ENCODE peak calls at places on chromosomes 11 and 22, in six cellular contexts. M, E, U, G, R and K are unnamed samples.

GRCh38 chr22:38406617-38407016 is 48.4 kb downstream of the KCNJ4 start:
- DNase-seq in M (no peak), E (no peak), U (no peak), G (peak), R (no peak), K (no peak)

GRCh38 chr22:36953239-36954080 is 40.0 kb downstream of the CSF2RB start:
- DNase-seq in E (no peak), G (no peak), R (no peak), U (no peak), M (no peak), K (no peak)

GRCh38 chr11:36167729-36168128 is 121.5 kb downstream of the COMMD9 start:
- DNase-seq in G (no peak), U (no peak), M (no peak), R (no peak), E (no peak), K (no peak)

GRCh38 chr11:28529046-28529445 is 420.9 kb downstream of the METTL15 start:
- DNase-seq in U (peak), E (no peak), M (no peak), G (peak), R (peak), K (no peak)

GRCh38 chr11:15800121-15800800 is 556.1 kb downstream of the SOX6 start:
- DNase-seq in R (peak), G (peak), U (no peak), M (peak), E (peak), K (no peak)

GRCh38 chr11:2551131-2551530 is 106.3 kb downstream of the KCNQ1 start:
- DNase-seq in U (no peak), E (no peak), R (no peak), G (no peak), M (no peak), K (no peak)

GRCh38 chr11:19447150-19447566 is 206.4 kb upstream of the E2F8 start:
- DNase-seq in R (no peak), U (peak), E (no peak), M (no peak), G (peak), K (no peak)

GRCh38 chr11:75024764-75025211 is 36.1 kb downstream of the NEU3 start:
- DNase-seq in E (no peak), R (no peak), G (no peak), U (no peak), M (no peak), K (no peak)

GRCh38 chr22:27110985-27111451 is 453.6 kb downstream of the MIAT start:
- DNase-seq in G (peak), R (peak), U (no peak), M (no peak), E (no peak), K (no peak)

GRCh38 chr22:46028069-46028991 is 51.4 kb upstream of the WNT7B start:
- DNase-seq in U (no peak), G (no peak), E (no peak), M (no peak), R (no peak), K (peak)

GRCh38 chr11:65377777-65378176 is 4.7 kb downstream of the SLC25A45 start:
- DNase-seq in E (no peak), R (no peak), M (no peak), G (no peak), U (no peak), K (no peak)

GRCh38 chr22:38196791-38197429 is 4.9 kb upstream of the MAFF start:
- DNase-seq in G (peak), R (no peak), E (no peak), U (no peak), M (no peak), K (no peak)

GRCh38 chr11:125082611-125083311 is 19.7 kb downstream of the SLC37A2 start:
- DNase-seq in E (no peak), U (peak), M (peak), G (peak), R (peak), K (no peak)

GRCh38 chr11:59520741-59521140 is 9.4 kb downstream of the OR4D9 start:
- DNase-seq in G (no peak), M (no peak), R (no peak), U (no peak), E (no peak), K (no peak)

GRCh38 chr11:28984216-28984615 is 876.0 kb downstream of the METTL15 start:
- DNase-seq in R (no peak), G (no peak), M (no peak), E (no peak), U (no peak), K (no peak)

GRCh38 chr11:82756765-82757650 is 23.3 kb upstream of the FAM181B start:
- DNase-seq in E (no peak), G (no peak), M (no peak), R (no peak), U (no peak), K (no peak)

GRCh38 chr11:134944986-134945385 is 532.9 kb upstream of the B3GAT1 start:
- DNase-seq in M (no peak), G (no peak), U (no peak), R (no peak), E (no peak), K (no peak)

GRCh38 chr11:29395555-29396072 is 621.2 kb downstream of the KCNA4 start:
- DNase-seq in G (no peak), E (no peak), M (no peak), U (no peak), R (no peak), K (no peak)

GRCh38 chr22:33440756-33441155 is 382.6 kb upstream of the SYN3 start:
- DNase-seq in U (no peak), M (no peak), R (no peak), G (no peak), E (no peak), K (no peak)

GRCh38 chr11:88508558-88508807 is 170.9 kb upstream of the CTSC start:
- DNase-seq in M (no peak), G (no peak), U (no peak), E (no peak), R (no peak), K (no peak)

GRCh38 chr11:118689852-118690552 is 10.6 kb upstream of the TREH start:
- DNase-seq in E (peak), U (peak), G (peak), M (peak), R (peak), K (peak)
- H3K4me3 ChIP-seq in E (peak), U (peak), G (peak), M (peak), R (peak), K (peak)

GRCh38 chr11:78562398-78562797 is 12.3 kb downstream of the NARS2 start:
- DNase-seq in R (no peak), G (peak), U (no peak), M (peak), E (no peak), K (no peak)
- H3K4me3 ChIP-seq in R (no peak), G (peak), U (no peak), M (peak), E (no peak), K (no peak)

DNA sequence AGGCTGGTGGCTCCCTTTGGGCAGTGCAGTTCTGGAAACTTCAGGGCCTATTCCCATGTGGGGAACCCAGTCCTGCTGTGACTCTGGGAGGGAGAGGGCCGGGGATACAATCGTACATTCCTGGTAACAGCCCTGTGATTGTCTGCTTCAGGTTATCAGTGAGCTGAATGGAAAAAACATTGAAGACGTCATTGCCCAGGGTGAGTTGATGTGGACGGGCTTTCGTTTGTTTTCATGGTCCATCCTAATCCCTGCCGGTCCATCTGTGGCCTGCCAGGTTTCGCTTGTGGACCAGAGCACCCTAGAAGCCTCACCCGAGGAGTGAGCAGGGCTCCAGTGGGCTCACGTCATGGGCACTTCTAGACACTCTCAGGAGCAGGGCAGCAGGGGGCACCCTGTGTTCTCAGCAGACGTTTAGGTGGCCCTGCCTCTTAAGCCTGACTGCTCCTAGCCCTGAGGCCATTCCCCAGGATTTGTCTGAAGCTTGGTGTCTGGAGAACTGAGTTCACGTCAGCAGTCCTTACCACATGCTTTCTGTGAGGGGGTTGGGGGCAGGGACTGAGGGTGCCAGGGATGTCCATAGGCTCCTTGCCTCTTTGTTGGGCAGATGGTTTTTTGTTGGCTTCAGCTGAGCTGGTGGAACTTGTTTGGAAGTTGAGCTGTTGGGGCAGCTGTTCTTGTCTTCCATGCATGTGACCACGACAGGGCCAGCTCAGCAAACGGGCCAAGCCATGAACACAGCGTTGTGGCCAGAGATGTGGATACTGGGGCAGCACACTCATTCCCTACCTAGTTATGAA is 1.9 kb downstream of the RPLP2 start:
- DNase-seq in M (peak), R (no peak), G (peak), E (no peak), U (no peak), K (no peak)
- H3K4me3 ChIP-seq in M (peak), R (peak), G (peak), E (peak), U (peak), K (no peak)

GRCh38 chr11:61754534-61755482 is 2.4 kb downstream of the MYRF start:
- DNase-seq in E (no peak), M (no peak), U (no peak), G (no peak), R (peak), K (no peak)

GRCh38 chr11:61752925-61753551 is 602 bp downstream of the MYRF start:
- DNase-seq in E (no peak), G (no peak), M (no peak), R (no peak), U (no peak), K (no peak)

GRCh38 chr11:61752117-61752924 is at the start of gene MYRF:
- DNase-seq in M (peak), G (peak), E (peak), R (no peak), U (no peak), K (peak)

GRCh38 chr11:61751384-61751783 is 1.1 kb upstream of the MYRF start:
- DNase-seq in M (no peak), G (no peak), U (no peak), R (no peak), E (no peak), K (no peak)

DNA sequence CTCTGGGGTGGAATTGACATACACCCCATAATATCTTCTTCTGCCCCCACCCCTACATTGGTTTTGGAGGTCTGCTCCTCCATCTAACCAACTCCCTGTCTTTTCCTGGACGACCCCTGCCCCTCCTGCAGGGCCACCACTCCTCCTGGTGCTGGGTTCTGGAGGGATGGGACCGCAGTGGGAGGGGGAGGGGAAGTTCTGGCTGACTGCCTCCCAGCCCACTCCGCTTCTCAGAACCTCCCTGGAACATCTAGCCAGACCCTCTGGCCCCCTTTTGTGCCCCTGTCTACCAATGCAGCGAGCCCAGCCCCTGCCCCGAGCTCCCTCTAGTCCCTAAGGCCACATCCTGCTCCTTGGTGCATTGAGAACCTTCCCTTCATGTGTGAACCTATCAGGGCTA is 1.2 kb downstream of the MYRF start:
- DNase-seq in G (no peak), U (no peak), E (no peak), R (no peak), M (no peak), K (no peak)
- H3K4me3 ChIP-seq in G (no peak), U (no peak), E (no peak), R (peak), M (no peak), K (no peak)

DNA sequence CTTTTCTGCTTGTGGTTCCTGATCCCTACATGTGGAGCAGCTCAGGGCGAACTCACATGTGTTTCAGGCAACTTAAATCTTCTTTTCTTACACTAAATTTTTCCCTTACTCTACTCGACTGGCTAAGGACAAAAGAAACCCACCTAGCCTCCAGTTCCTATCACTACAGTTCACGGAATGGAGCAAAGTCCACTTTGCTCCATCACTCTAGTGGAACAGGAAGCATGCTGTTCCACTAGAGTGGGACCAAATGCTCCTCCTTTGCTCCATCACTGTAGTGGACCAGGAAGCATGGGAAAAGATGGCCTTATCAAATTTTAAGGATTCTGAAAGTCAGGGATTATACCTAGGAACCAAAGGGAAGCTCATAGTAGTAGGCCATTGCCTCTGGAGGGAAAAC is 36.1 kb downstream of the PDE3B start:
- DNase-seq in R (no peak), M (no peak), U (no peak), G (no peak), E (no peak), K (no peak)
- H3K4me3 ChIP-seq in R (no peak), M (no peak), U (no peak), G (no peak), E (no peak), K (no peak)

GRCh38 chr11:64341851-64342791 is 2.1 kb downstream of the CCDC88B start:
- DNase-seq in U (peak), M (peak), R (peak), E (peak), G (peak), K (peak)
- H3K4me3 ChIP-seq in U (peak), M (peak), R (peak), E (peak), G (peak), K (peak)

DNA sequence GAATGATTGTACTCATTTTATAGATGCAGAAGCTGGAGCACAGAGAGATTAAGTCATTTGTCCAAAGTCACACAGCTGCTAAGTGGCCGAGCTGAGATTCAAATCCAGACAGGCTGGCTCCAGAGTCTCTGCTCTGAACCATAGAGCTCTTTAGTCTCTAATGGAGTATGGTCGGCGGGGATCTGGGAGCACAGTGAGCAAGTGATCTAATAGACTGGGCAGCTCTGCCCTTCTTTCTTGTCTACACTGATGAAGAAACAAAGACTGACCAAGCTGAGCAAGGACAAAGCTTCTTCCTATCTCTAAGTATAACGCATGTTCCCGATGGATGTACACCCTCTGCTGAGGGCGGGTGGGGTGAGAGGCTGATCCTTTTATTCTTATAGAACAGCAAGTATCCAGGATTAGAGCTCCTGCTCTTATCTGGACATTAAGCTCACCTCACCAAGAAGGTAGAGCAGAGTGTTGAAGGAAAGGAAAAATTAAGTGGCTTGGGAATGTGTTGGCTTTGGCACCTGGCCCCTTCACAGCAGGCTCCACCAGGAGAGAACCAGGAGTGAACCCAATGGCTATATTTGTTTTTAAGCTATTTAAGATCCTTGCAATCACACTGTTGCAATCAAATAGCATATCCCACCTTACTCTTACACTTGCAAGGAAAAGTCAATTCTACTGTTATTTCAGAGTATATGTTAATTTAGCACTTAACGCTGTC is 68.7 kb downstream of the ETS1 start:
- DNase-seq in E (no peak), U (no peak), G (peak), M (peak), R (no peak), K (no peak)
- H3K4me3 ChIP-seq in E (peak), U (peak), G (peak), M (peak), R (peak), K (peak)